ENCODE peak calls at places on chromosomes 5 and 9, in four cellular contexts. R is glutamatergic neuron, I is body of pancreas, K is prostate gland. E is an unnamed sample.

GRCh38 chr5:125413861-125414260 is 667.4 kb upstream of the ZNF608 start:
- DNase-seq in R (no peak), I (no peak), K (no peak), E (no peak)

GRCh38 chr5:169848792-169849191 is 131.5 kb downstream of the INSYN2B start:
- DNase-seq in R (no peak), I (no peak), K (no peak), E (no peak)

GRCh38 chr5:103800728-103801127 is 238.1 kb upstream of the NUDT12 start:
- DNase-seq in R (no peak), I (no peak), K (no peak), E (no peak)

GRCh38 chr9:106846847-106847246 is 16.1 kb upstream of the ZNF462 start:
- DNase-seq in R (no peak), I (no peak), K (no peak), E (no peak)

GRCh38 chr5:131491749-131492148 is 143.3 kb downstream of the RAPGEF6 start:
- DNase-seq in R (no peak), I (no peak), K (no peak), E (no peak)

GRCh38 chr9:96344458-96345180 is 38.9 kb downstream of the SLC35D2 start:
- DNase-seq in R (peak), I (peak), K (no peak), E (peak)

GRCh38 chr9:15724006-15724405 is 171.2 kb downstream of the CCDC171 start:
- DNase-seq in R (no peak), I (no peak), K (no peak), E (no peak)

GRCh38 chr5:124678992-124679519 is 67.4 kb downstream of the ZNF608 start:
- DNase-seq in R (no peak), I (no peak), K (peak), E (no peak)

GRCh38 chr5:74543162-74543995 is 97.1 kb downstream of the ENC1 start:
- DNase-seq in R (no peak), I (peak), K (peak), E (peak)

GRCh38 chr5:159854916-159855315 is 61.4 kb upstream of the ADRA1B start:
- DNase-seq in R (no peak), I (no peak), K (no peak), E (no peak)

GRCh38 chr5:27962201-27962600 is 923.8 kb upstream of the CDH9 start:
- DNase-seq in R (no peak), I (no peak), K (no peak), E (no peak)

GRCh38 chr5:93611900-93612898 is 29.2 kb downstream of the NR2F1 start:
- DNase-seq in R (no peak), I (no peak), K (no peak), E (peak)

GRCh38 chr9:89576404-89576824 is 28.4 kb upstream of the GADD45G start:
- DNase-seq in R (no peak), I (no peak), K (no peak), E (no peak)

GRCh38 chr5:149940941-149941644 is 3.5 kb downstream of the PDE6A start:
- DNase-seq in R (no peak), I (no peak), K (peak), E (no peak)

GRCh38 chr9:106284300-106284699 is 578.7 kb upstream of the ZNF462 start:
- DNase-seq in R (peak), I (no peak), K (no peak), E (no peak)

GRCh38 chr9:133275105-133276000 is at the start of gene ABO:
- DNase-seq in R (peak), I (peak), K (no peak), E (peak)

GRCh38 chr5:56833325-56833724 is 18.0 kb downstream of the MAP3K1 start:
- DNase-seq in R (no peak), I (no peak), K (no peak), E (no peak)

GRCh38 chr9:76835571-76836283 is 70.2 kb downstream of the PRUNE2 start:
- DNase-seq in R (no peak), I (no peak), K (no peak), E (no peak)

GRCh38 chr9:7164440-7165349 is 406.9 kb downstream of the KDM4C start:
- DNase-seq in R (no peak), I (no peak), K (no peak), E (no peak)

DNA sequence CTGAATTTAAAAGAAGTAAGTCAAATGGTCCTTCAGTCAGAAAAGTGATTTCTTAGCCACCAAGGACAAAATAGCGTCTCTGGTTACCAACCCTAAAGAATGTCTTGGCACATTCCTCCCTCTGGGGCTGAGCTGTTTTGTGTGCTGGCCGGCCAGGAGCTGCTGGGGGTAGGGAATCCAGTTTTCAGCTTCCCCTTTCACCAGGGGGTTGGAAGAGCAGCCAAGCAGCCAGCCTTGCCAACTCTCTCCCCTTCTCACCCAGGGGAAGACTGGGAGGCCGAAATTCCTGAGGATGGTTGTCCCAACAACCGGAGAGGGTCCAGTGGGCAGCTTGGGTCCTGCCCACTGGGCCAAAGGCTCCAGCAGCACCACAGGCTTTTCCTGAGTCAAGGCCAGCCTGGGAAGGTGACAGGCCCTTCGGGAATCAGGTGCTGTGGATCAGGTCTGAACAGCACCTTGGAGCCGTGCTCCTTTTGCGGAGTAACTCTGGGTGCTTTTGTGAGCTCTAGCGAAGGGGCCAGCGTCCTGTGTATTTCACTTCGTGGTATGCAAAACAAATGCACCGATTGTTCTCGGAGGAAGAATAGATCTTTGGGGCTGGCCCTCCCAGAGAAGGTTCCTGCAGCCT is 4.2 kb downstream of the WWC1 start:
- DNase-seq in R (no peak), I (peak), K (peak), E (no peak)
- TF ChIP-seq CTCF in R (no peak), I (peak), K (no peak), E (no peak)

GRCh38 chr5:112709416-112709815 is 28.3 kb upstream of the APC start:
- DNase-seq in R (no peak), I (no peak), K (no peak), E (no peak)

GRCh38 chr5:112707187-112708179 is 30.2 kb upstream of the APC start:
- DNase-seq in R (peak), I (peak), K (peak), E (peak)

GRCh38 chr5:112711436-112711835 is 26.2 kb upstream of the APC start:
- DNase-seq in R (no peak), I (no peak), K (no peak), E (no peak)

GRCh38 chr5:112706446-112707016 is 31.2 kb upstream of the APC start:
- DNase-seq in R (no peak), I (no peak), K (no peak), E (no peak)

GRCh38 chr5:112710896-112711295 is 26.8 kb upstream of the APC start:
- DNase-seq in R (no peak), I (no peak), K (no peak), E (no peak)
- TF ChIP-seq CTCF in R (no peak), I (no peak), K (no peak), E (no peak)

DNA sequence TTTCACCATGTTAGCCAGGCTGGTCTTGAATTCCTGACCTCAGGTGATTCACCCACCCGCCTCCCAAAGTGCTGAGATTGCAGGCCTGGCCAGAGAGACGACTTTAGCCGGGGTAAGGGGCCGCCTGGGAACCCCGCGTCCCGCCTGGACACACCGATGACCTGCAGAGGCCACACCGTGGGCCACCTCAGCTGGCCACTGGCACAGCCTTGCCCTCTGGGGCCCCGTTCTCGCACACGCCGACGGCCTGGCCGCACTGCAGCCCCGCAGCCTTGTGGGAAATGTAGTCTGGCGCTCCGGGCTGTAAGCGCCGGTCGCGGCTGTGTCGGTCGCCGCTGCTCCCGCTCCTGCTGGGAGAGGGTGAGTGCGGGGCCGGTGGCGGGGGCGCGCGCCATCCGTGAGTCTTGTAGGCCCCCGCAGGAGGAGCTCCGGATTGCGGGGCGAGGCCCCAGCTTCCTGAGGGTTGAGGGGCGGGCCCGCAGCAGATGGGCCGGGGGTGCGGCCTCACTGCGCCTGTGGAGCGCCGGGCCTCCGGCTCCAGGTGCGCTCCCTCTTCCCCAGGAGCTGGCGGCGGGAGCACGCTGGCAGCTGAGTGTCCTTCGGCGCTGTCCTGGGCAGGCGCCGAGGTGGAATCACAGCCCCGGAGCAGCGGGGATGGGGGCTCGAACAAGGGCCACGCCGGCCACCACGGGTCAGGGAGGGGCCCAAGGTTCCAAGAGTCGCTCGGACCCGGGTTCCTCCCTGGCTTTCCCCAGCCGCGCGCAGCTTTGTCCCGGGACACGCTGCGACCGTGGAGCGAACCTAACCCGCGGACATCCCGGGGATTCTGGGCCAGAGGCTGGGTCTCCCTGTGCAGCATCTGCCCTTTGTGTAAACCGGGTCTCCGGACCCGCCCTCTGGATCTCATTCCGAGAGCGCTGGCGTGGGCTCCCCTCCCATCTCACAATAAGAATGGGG is at the start of gene ZFP2:
- DNase-seq in R (peak), I (peak), K (peak), E (peak)
- TF ChIP-seq CTCF in R (no peak), I (no peak), K (no peak), E (no peak)

GRCh38 chr5:175873090-175873454 is 1.7 kb downstream of the CPLX2 start:
- DNase-seq in R (peak), I (no peak), K (no peak), E (no peak)
- TF ChIP-seq CTCF in R (peak), I (no peak), K (no peak), E (no peak)

GRCh38 chr9:127305450-127306226 is 41.1 kb downstream of the GARNL3 start:
- DNase-seq in R (no peak), I (no peak), K (no peak), E (no peak)
- TF ChIP-seq CTCF in R (no peak), I (no peak), K (no peak), E (no peak)

DNA sequence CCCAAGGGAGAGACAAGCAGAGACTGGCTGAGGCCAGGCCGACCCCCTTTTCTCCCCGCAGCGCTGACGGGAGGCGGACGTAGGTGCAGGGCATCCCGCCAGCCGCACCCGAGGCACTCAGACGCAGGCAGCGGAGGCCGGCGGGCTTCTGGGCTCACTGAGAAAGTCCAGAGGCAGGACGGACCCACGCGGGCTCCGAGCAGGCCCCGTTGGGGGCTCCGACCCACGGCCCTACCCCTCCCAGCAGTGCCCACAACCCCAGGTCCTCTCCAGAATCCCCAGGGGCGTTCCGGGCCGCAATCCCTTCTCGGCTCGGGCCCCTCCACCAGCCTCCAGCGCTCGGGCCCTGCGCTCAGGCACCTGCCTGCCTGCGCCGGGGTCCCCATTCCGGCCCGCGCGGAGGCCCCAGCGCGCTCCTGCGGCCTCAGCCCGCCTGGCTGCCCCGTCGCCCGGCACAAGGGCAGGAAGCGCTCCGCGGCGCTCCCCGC is 501 bp downstream of the MTMR12 start:
- DNase-seq in R (peak), I (peak), K (peak), E (peak)
- TF ChIP-seq CTCF in R (no peak), I (no peak), K (no peak), E (no peak)

E was measured in ovary.